ENCODE peak calls at places on chromosome 15, in six cellular contexts. C, M, D, S, L and Z are unnamed samples.

GRCh38 chr15:65638681-65639089 is 16.9 kb downstream of the SLC24A1 start:
- DNase-seq in C (peak; percentile 63), M (peak; percentile 81), D (peak; percentile 87), S (peak; percentile 85), L (no peak), Z (no peak)

GRCh38 chr15:98777426-98777825 is 129.1 kb downstream of the IGF1R start:
- DNase-seq in C (no peak), M (no peak), D (no peak), S (no peak), L (no peak), Z (no peak)

GRCh38 chr15:32898991-32899613 is 181.3 kb downstream of the GREM1 start:
- DNase-seq in C (peak; percentile 70), M (no peak), D (peak; percentile 97), S (no peak), L (peak; percentile 95), Z (no peak)

GRCh38 chr15:92958105-92958504 is 58.0 kb downstream of the CHD2 start:
- DNase-seq in C (no peak), M (peak; percentile 39), D (no peak), S (peak; percentile 33), L (no peak), Z (no peak)

GRCh38 chr15:76932090-76932966 is 779 bp downstream of the RCN2 start:
- DNase-seq in C (no peak), M (peak; percentile 6), D (peak; percentile 33), S (peak; percentile 45), L (no peak), Z (peak; percentile 3)

GRCh38 chr15:59313703-59314332 is 58.9 kb downstream of the MYO1E start:
- DNase-seq in C (no peak), M (peak; percentile 47), D (no peak), S (no peak), L (no peak), Z (peak; percentile 35)

GRCh38 chr15:57610130-57610529 is 18.4 kb downstream of the MYZAP start:
- DNase-seq in C (no peak), M (peak; percentile 50), D (peak; percentile 29), S (peak; percentile 19), L (no peak), Z (peak; percentile 15)

GRCh38 chr15:75117993-75118392 is 83.7 kb upstream of the C15orf39 start:
- DNase-seq in C (no peak), M (no peak), D (no peak), S (no peak), L (no peak), Z (no peak)

GRCh38 chr15:71080705-71081104 is 34.6 kb upstream of the THSD4 start:
- DNase-seq in C (no peak), M (peak; percentile 96), D (no peak), S (peak; percentile 73), L (no peak), Z (no peak)

DNA sequence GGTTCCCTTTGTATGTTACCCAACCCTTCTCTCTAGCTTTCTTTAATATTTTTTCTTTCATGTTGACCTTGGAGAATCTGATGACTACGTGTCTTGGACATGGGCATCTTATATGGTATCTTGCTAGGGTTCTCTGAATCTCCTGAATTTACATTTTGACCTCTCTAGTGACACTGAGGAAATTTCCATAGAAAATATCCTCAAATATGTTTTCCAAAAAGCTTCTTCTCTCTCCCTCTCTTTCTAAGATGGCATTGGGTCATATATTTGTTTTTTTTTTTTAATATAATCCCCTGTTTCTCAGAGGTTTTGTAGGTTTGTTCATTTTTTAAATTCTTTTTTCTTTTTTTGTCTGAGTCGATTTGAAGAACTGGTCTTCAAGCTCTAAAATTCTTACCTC is 184.0 kb upstream of the TMC3 start:
- DNase-seq in C (no peak), M (no peak), D (no peak), S (no peak), L (no peak), Z (no peak)
- H4K8ac ChIP-seq in C (no peak overlapping the region), M (no peak overlapping the region), D (no peak overlapping the region), S (no peak overlapping the region), L (no peak overlapping the region), Z (no peak overlapping the region)

DNA sequence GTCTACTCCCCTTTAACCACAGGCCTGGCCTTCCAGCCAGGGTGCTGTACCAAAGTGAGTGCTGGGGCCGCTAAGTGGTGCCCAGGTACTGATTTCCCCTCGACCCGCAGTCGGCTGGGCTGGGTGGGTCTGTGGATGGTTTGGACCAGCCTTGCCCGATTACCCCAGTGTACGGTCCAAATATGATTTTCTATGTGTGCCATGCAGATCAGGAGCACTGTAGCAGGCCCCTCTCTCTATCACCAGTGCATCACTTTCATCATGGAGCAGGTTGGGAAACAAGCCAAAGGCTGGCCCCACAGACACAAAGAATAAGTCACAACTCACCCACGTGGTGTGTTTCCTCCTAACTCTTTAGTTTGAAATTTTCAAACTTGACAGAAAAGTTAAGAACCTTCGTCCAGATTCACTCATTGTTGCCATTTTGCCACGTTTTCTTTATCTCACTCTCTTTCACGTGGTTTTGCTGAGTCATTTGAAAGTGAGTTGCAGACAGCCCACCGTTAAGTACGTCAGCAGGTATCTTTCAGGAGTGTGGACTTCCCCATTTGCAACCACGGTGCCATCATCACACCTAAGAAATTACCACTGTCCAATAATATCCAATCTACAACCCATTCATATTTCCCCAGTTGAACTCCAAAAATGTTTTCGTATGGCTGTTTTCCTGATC is 37.0 kb downstream of the ZNF710 start:
- DNase-seq in C (no peak), M (peak; percentile 53), D (no peak), S (peak; percentile 45), L (no peak), Z (peak; percentile 53)
- H3K4me3 ChIP-seq in C (no peak overlapping the region), M (no peak overlapping the region), D (no peak overlapping the region), S (no peak overlapping the region), L (no peak overlapping the region), Z (no peak overlapping the region)

DNA sequence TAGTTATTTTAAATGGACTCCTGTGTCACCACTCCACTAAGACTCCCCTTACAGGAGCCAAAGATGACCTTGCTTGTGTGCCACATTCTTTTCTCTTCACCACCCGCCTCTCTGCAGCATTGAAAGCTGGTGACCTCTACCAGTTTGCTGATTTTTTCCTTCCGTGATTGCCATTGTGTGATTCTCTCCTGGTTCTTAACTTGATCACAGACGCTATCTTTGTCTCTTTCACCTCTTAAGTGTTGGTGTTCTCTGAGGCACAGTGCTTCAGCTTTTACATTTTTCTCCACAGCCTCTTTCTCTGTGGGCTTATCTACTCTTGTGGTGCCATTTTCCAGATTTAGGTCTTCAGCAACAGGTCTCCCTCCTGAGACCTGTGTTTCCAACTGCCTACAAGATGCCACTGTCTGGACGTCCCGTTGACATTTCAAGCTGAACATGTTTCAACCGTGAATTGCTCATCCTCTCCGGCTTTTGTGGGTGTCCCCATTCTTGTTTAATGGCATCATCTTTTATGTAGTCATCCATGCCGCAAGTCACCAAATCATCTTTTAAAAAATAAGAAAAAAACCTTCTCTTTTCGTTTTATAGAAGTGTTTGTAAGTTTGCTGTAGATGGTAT is 26.5 kb downstream of the IQGAP1 start:
- DNase-seq in C (no peak), M (peak; percentile 91), D (peak; percentile 68), S (peak; percentile 94), L (no peak), Z (no peak)
- H4K8ac ChIP-seq in C (no peak overlapping the region), M (peak overlapping the region; percentile 35), D (no peak overlapping the region), S (peak overlapping the region; percentile 52), L (no peak overlapping the region), Z (peak overlapping the region; percentile 63)

DNA sequence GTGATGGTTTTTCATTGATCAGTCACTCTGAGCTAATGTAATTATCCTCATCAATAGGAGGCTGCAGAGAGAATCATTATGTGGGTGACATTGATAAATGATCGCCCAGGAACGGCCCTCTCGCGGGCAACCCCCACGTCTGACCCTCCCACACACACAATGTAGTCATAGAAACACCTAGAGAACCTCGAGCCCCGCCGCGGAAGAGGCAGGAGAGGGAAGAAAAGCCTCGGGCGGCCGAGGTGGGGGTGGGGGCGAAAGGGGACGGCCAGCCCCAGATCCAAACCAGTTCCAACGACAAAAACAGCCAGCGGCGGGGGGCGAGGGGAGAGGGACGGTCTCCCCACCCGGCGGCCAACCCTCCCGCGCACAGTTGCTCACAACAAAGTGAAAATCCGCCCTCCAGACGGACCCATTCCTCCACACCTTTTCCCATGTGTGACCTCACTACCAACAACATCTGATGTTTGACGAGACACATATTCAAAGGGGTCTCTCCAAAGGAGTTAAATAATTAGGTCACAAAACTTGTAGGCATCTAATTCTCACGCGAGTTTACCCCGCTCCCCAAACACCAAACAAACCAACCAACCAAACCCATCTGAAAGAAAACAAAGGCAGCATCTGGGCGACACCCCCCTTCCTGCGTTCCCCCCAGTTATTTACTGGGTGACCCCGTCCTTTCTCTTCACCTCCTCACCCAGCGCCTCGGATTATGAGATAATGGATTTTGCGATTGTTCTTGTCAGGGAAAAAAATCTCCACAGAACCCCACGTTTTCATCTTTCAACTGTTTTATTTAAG is 212.9 kb downstream of the MEIS2 start:
- DNase-seq in C (peak; percentile 47), M (no peak), D (peak; percentile 48), S (peak; percentile 22), L (no peak), Z (no peak)
- H3K4me3 ChIP-seq in C (no peak overlapping the region), M (peak overlapping the region; percentile 31), D (no peak overlapping the region), S (peak overlapping the region; percentile 73), L (peak overlapping the region; percentile 12), Z (peak overlapping the region; percentile 32)

DNA sequence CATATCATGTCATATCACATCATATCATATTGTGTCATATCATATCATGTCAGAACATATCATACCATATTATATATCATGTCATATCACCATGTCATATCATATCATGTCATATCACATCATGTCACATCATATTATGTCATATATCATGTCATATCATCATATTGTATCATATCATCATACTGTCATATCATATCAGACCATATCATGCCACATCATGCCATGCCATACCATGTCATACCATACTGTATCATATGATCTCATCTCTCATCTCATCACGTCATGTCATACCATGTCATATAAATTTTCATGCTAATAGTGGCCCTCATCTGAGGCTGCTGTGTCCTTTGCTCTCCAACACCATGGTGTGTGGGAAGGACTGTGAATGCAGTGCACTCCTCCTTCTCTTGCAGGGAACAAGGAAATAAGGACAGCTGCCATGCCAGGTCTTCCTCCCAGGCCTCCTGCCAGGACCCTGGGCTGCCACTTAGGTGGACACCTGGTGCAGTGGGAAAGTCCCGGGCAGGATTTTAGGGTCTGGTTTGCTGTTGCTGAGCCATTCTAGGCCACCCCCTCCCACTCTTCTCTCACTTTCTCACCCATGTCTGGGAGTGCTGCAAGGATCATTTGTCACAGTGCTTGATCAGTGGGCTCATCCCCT is 72.4 kb upstream of the TRPM1 start:
- DNase-seq in C (no peak), M (no peak), D (no peak), S (no peak), L (no peak), Z (no peak)
- H4K8ac ChIP-seq in C (no peak overlapping the region), M (no peak overlapping the region), D (no peak overlapping the region), S (no peak overlapping the region), L (no peak overlapping the region), Z (no peak overlapping the region)

DNA sequence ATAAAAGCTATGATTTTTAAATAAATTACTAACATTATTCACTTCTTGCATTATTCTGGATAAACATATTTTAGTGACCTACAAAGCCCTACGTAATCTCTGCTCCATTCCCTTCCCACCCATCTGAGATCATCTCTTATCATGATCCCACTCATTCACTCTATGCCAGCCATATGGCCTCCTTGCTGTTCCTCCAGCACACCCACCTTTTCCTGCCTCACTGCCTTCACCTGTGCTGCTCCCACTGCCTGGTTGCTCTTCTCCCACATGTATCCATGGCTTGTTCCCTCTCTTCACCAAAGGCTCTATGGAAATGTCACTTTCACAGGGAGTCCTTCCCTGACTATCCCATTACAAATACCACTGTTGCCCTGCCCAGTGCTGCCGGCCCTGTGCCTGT is 7.3 kb upstream of the USP8 start:
- DNase-seq in C (no peak), M (no peak), D (no peak), S (no peak), L (no peak), Z (no peak)
- H3K4me3 ChIP-seq in C (no peak overlapping the region), M (no peak overlapping the region), D (no peak overlapping the region), S (no peak overlapping the region), L (no peak overlapping the region), Z (no peak overlapping the region)